ENCODE peak calls at places on chromosome 19, in four cellular contexts. E is mammary epithelial cell, X is Peyer's patch, D is mesenchymal stem cell. Q is an unnamed sample. For H3K9me3, H3K4me1 and H3K27me3, the result is how much of the 10 kb centered on the place peaks cover.

GRCh38 chr19:9565900-9566705 is 18.2 kb downstream of the ZNF121 start:
- DNase-seq in E (no peak), D (peak), X (no peak), Q (no peak)

GRCh38 chr19:9309974-9310446 is 372 bp upstream of the ZNF699 start:
- DNase-seq in X (no peak), D (peak), E (no peak), Q (peak)

GRCh38 chr19:5705552-5705951 is 14.4 kb downstream of the LONP1 start:
- DNase-seq in X (no peak), E (no peak), D (no peak), Q (no peak)

GRCh38 chr19:36605101-36605838 is at the start of gene ZNF382:
- DNase-seq in D (peak), E (peak), X (peak), Q (peak)

GRCh38 chr19:15199652-15200574 is 882 bp downstream of the NOTCH3 start:
- DNase-seq in X (no peak), D (peak), E (no peak), Q (no peak)

GRCh38 chr19:3250675-3251074 is 26.2 kb downstream of the CELF5 start:
- DNase-seq in X (no peak), D (no peak), E (no peak), Q (no peak)

GRCh38 chr19:38700933-38701454 is 43.3 kb downstream of the CAPN12 start:
- DNase-seq in D (no peak), X (no peak), E (no peak), Q (no peak)

GRCh38 chr19:8451885-8452284 is 7.1 kb downstream of the HNRNPM start:
- DNase-seq in E (peak), X (no peak), D (peak), Q (no peak)

GRCh38 chr19:7366701-7367420 is 18.1 kb downstream of the ARHGEF18 start:
- DNase-seq in E (peak), D (peak), X (peak), Q (no peak)

GRCh38 chr19:5961969-5962945 is 15.7 kb downstream of the RANBP3 start:
- DNase-seq in X (peak), E (no peak), D (peak), Q (peak)

GRCh38 chr19:15464394-15465385 is at the start of gene RASAL3:
- DNase-seq in X (no peak), E (no peak), D (no peak), Q (peak)

GRCh38 chr19:50639121-50640112 is at the start of gene SYT3:
- DNase-seq in X (no peak), D (no peak), E (no peak), Q (no peak)

GRCh38 chr19:47652285-47652684 is 43.4 kb downstream of the BICRA start:
- DNase-seq in X (no peak), D (no peak), E (no peak), Q (no peak)

GRCh38 chr19:23956051-23956450 is 41.4 kb downstream of the ZNF726 start:
- DNase-seq in D (no peak), E (no peak), X (no peak), Q (no peak)

GRCh38 chr19:53581871-53582279 is 43.9 kb downstream of the ZNF331 start:
- DNase-seq in E (no peak), D (no peak), X (no peak), Q (no peak)

GRCh38 chr19:53579518-53579917 is 41.6 kb downstream of the ZNF331 start:
- DNase-seq in E (no peak), D (no peak), X (no peak), Q (no peak)

GRCh38 chr19:53576941-53577653 is 39.2 kb downstream of the ZNF331 start:
- DNase-seq in D (no peak), E (no peak), X (no peak), Q (no peak)

GRCh38 chr19:53580871-53581835 is 43.2 kb downstream of the ZNF331 start:
- DNase-seq in D (no peak), E (no peak), X (no peak), Q (no peak)

GRCh38 chr19:53577968-53578367 is 40.0 kb downstream of the ZNF331 start:
- DNase-seq in E (no peak), D (no peak), X (no peak), Q (no peak)
- H3K9me3 ChIP-seq in E (under half), D (half or more), X (under half), Q (half or more)

GRCh38 chr19:35305181-35305580 is 13.2 kb downstream of the MAG start:
- DNase-seq in E (no peak), X (no peak), D (no peak), Q (no peak)

GRCh38 chr19:35301961-35302360 is 10.0 kb downstream of the MAG start:
- DNase-seq in D (no peak), X (no peak), E (no peak), Q (no peak)

GRCh38 chr19:35304036-35304435 is 12.1 kb downstream of the MAG start:
- DNase-seq in E (no peak), X (no peak), D (no peak), Q (no peak)

GRCh38 chr19:35302446-35302845 is 10.5 kb downstream of the MAG start:
- DNase-seq in D (no peak), X (no peak), E (no peak), Q (no peak)

DNA sequence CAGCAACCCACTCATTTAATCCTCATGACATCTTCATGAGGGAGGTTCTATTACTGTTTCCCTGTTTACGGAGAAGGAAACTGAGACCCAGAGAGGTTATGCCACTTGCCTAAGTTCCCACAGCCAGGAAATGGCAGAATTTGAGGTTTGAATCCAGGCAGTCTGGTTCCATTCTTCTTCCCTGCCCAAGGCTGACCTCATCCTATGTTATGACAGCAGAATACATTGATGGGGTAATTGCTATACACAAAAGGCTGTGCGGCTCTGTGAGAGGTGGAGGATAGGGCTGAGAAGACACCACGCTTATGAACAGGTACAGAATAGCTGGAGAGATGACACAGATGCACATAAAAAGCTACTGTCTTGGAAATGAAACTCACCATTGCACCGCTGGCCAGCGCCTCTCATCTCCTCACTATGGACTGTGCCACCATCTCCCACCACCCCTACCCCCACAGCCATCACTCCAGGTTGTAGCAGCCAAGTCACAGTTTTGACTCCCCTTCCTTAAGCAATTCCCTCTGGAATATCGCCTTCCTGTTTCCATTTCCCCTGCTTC is 11.5 kb downstream of the MAG start:
- DNase-seq in D (no peak), X (no peak), E (no peak), Q (no peak)
- H3K4me1 ChIP-seq in D (under half), X (under half), E (under half), Q (under half)

DNA sequence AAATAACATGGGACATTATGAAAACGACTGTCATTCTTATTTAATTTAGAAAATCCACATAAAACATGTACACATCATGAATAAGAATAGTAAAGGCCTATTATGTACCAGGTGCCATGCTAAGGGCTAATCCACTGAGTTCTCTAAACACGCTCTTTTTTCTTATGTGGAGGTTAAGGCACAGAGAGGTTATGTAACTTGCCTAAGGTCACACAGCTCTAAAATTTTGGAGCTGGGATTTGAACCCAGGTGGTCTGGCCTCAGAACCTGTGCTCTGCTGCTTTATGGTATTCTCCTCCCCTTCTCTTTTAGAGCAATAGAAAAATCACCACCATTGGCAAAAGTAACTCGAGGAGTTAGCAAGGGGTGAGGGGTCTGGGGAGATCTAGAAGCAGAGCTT is 156.9 kb upstream of the ZNF536 start:
- DNase-seq in D (no peak), E (no peak), X (no peak), Q (no peak)
- H3K27me3 ChIP-seq in D (under half), E (under half), X (under half), Q (under half)

GRCh38 chr19:57701625-57702024 is 7.4 kb downstream of the ZNF154 start:
- DNase-seq in D (no peak), X (no peak), E (no peak), Q (no peak)
- H3K9me3 ChIP-seq in D (half or more), X (under half), E (under half), Q (under half)

DNA sequence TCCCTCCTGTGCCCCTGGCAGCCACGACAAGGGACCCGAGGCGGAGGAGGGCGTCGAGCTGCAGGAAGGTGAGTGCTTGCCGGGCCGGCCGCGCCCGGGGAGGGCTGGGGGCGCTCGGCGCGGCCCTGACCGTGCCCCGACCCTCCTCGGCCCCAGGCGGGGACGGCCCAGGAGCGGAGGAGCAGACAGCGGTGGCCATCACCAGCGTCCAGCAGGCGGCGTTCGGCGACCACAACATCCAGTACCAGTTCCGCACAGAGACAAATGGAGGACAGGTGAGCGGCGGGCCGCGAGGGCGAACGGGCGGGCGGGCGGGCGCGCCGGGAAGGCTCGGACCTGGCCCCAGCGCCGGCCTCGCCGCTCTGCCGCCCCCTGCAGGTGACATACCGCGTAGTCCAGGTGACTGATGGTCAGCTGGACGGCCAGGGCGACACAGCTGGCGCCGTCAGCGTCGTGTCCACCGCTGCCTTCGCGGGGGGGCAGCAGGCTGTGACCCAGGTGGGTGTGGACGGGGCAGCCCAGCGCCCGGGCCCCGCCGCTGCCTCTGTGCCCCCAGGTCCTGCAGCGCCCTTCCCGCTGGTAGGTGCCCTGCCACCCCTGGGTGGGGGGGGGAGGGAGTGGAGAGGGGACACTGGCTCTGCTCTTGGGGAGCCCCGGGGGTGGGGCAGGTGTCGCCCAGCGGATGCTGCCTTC is 809 bp downstream of the USF2 start:
- DNase-seq in X (peak), E (peak), D (peak), Q (peak)
- H3K4me1 ChIP-seq in X (under half), E (under half), D (under half), Q (under half)

GRCh38 chr19:19224852-19225494 is 13.2 kb downstream of the NCAN start:
- DNase-seq in D (peak), E (peak), X (peak), Q (peak)
- H3K27me3 ChIP-seq in D (half or more), E (under half), X (under half), Q (under half)

GRCh38 chr19:44280916-44281315 is 21.2 kb downstream of the ZNF233 start:
- DNase-seq in E (no peak), X (no peak), D (no peak), Q (no peak)
- H3K9me3 ChIP-seq in E (under half), X (under half), D (under half), Q (under half)

DNA sequence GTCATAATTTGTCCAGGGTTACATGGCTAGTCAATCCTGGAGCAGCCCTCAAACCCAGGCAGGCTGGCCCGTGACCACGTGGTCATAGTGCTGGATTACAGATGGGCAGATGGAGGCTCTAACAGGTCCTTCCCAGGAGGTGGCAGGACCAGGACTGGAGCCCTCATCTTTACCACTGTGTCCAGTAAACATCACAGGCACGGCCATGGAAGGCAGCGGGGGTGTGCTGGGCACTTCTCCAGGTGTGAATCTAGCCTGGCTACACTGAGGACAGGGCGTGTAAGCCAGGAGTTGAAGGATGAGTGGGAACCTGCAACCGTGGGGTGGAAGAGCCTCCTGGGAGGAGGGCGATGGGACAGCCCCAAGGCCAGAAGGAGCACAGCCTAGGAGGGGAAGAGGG is 6.1 kb downstream of the CIC start:
- DNase-seq in D (no peak), X (peak), E (no peak), Q (no peak)
- H3K4me1 ChIP-seq in D (half or more), X (half or more), E (half or more), Q (under half)

GRCh38 chr19:51726049-51726448 is 2.3 kb upstream of the HAS1 start:
- DNase-seq in X (no peak), E (peak), D (no peak), Q (no peak)
- H3K27me3 ChIP-seq in X (under half), E (under half), D (under half), Q (under half)

DNA sequence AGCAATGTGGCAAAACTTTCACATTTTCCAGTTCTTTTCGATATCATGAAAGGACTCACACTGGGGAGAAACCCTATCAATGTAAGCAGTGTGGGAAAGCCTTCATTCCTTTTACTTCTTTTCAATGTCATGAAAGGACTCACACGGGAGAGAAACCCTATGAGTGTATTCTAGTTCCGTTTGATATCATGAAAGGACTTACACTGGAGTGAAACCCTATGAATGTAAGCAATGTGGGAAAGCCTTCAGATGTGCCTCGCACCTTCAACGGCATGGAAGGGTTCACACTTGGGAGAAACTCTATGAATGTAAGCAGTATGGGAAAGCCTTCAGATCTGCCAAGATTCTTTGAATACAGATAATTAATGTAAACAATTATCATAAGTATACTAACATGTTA is 14.5 kb upstream of the ZNF763 start:
- DNase-seq in E (no peak), D (no peak), X (no peak), Q (no peak)
- H3K9me3 ChIP-seq in E (half or more), D (half or more), X (half or more), Q (half or more)

Q was measured in effector memory CD4-positive, alpha-beta T cell.